ENCODE peak calls at places on chromosomes 4 and X, in ten cellular contexts. K is uterus; Q is kidney tubule cell; M is T-helper 9 cell; H is colonic mucosa; R is CD4-positive, alpha-beta T cell; D is C1 segment of cervical spinal cord; Y is HCEC 1CT; B is aorta; W is renal cortical epithelial cell. I is an unnamed sample.

GRCh38 chr4:4677825-4678522 is 136.1 kb upstream of the STX18 start:
- DNase-seq in K (peak), Q (peak), M (no peak), H (no peak), R (no peak), D (no peak), Y (peak), B (no peak), W (peak), I (no peak)

GRCh38 chr4:174156239-174156826 is 127.1 kb downstream of the FBXO8 start:
- DNase-seq in K (no peak), Q (peak), M (no peak), H (no peak), R (no peak), D (no peak), Y (peak), B (no peak), W (peak), I (peak)

GRCh38 chrX:86002076-86002896 is 45.1 kb downstream of the CHM start:
- DNase-seq in K (no peak), Q (peak), M (no peak), H (peak), R (peak), D (no peak), Y (no peak), B (no peak), W (peak), I (peak)

GRCh38 chr4:44738615-44739014 is 12.3 kb upstream of the GNPDA2 start:
- DNase-seq in K (no peak), Q (no peak), M (no peak), H (no peak), R (no peak), D (no peak), Y (no peak), B (no peak), W (peak), I (no peak)

GRCh38 chr4:84418032-84418709 is 80.9 kb downstream of the NKX6-1 start:
- DNase-seq in K (no peak), Q (no peak), M (no peak), H (peak), R (no peak), D (no peak), Y (no peak), B (no peak), W (no peak), I (no peak)

GRCh38 chr4:147492761-147493160 is 11.9 kb downstream of the EDNRA start:
- DNase-seq in K (peak), Q (peak), M (no peak), H (no peak), R (no peak), D (no peak), Y (no peak), B (no peak), W (peak), I (no peak)

GRCh38 chrX:10512741-10513140 is 107.6 kb downstream of the MID1 start:
- DNase-seq in K (no peak), Q (no peak), M (no peak), H (no peak), R (no peak), D (no peak), Y (no peak), B (no peak), W (no peak), I (no peak)

GRCh38 chr4:41505161-41505653 is 32.8 kb upstream of the LIMCH1 start:
- DNase-seq in K (no peak), Q (peak), M (no peak), H (no peak), R (no peak), D (peak), Y (peak), B (peak), W (peak), I (no peak)

GRCh38 chr4:140568507-140569306 is at the start of gene UCP1:
- DNase-seq in K (no peak), Q (peak), M (no peak), H (peak), R (no peak), D (peak), Y (no peak), B (peak), W (no peak), I (peak)

GRCh38 chr4:5863461-5864113 is 29.3 kb downstream of the CRMP1 start:
- DNase-seq in K (no peak), Q (peak), M (no peak), H (no peak), R (no peak), D (no peak), Y (peak), B (no peak), W (peak), I (no peak)

GRCh38 chr4:21205821-21206531 is 505.7 kb downstream of the PACRGL start:
- DNase-seq in K (no peak), Q (peak), M (no peak), H (no peak), R (no peak), D (no peak), Y (no peak), B (no peak), W (peak), I (no peak)

GRCh38 chrX:107626481-107626880 is 1.8 kb upstream of the PRPS1 start:
- DNase-seq in K (no peak), Q (no peak), M (no peak), H (no peak), R (no peak), D (no peak), Y (no peak), B (no peak), W (no peak), I (no peak)

I was measured in small intestine.